ENCODE peak calls at places on chromosomes 4 and X, in nine cellular contexts. One of them, this sample, is unnamed.

GRCh38 chrX:153879741-153880439 is 6.1 kb downstream of the L1CAM start:
- DNase-seq in glutamatergic neuron: no peak
- DNase-seq in astrocyte of the spinal cord: no peak
- DNase-seq in lower lobe of right lung: no peak
- DNase-seq in IMR-90: no peak
- DNase-seq in heart right ventricle: no peak
- DNase-seq in cardiac muscle cell: no peak
- DNase-seq in stomach: no peak
- DNase-seq in GM23338: no peak
- DNase-seq in this sample: no peak

GRCh38 chr4:5618051-5619010 is 90.0 kb downstream of the EVC2 start:
- DNase-seq in glutamatergic neuron: no peak
- DNase-seq in astrocyte of the spinal cord: no peak
- DNase-seq in lower lobe of right lung: no peak
- DNase-seq in IMR-90: no peak
- DNase-seq in heart right ventricle: no peak
- DNase-seq in cardiac muscle cell: no peak
- DNase-seq in stomach: no peak
- DNase-seq in GM23338: no peak
- DNase-seq in this sample: no peak

GRCh38 chrX:20477836-20478532 is 211.3 kb upstream of the RPS6KA3 start:
- DNase-seq in glutamatergic neuron: no peak
- DNase-seq in astrocyte of the spinal cord: no peak
- DNase-seq in lower lobe of right lung: peak
- DNase-seq in IMR-90: no peak
- DNase-seq in heart right ventricle: no peak
- DNase-seq in cardiac muscle cell: no peak
- DNase-seq in stomach: no peak
- DNase-seq in GM23338: no peak
- DNase-seq in this sample: no peak

GRCh38 chrX:18272222-18272621 is 51.5 kb upstream of the BEND2 start:
- DNase-seq in glutamatergic neuron: no peak
- DNase-seq in astrocyte of the spinal cord: no peak
- DNase-seq in lower lobe of right lung: no peak
- DNase-seq in IMR-90: no peak
- DNase-seq in heart right ventricle: no peak
- DNase-seq in cardiac muscle cell: no peak
- DNase-seq in stomach: no peak
- DNase-seq in GM23338: no peak
- DNase-seq in this sample: no peak

GRCh38 chr4:19969492-19969891 is 282.2 kb upstream of the SLIT2 start:
- DNase-seq in glutamatergic neuron: no peak
- DNase-seq in astrocyte of the spinal cord: no peak
- DNase-seq in lower lobe of right lung: no peak
- DNase-seq in IMR-90: no peak
- DNase-seq in heart right ventricle: no peak
- DNase-seq in cardiac muscle cell: no peak
- DNase-seq in stomach: no peak
- DNase-seq in GM23338: peak
- DNase-seq in this sample: no peak

GRCh38 chrX:68114573-68115199 is 318.6 kb downstream of the OPHN1 start:
- DNase-seq in glutamatergic neuron: no peak
- DNase-seq in astrocyte of the spinal cord: peak
- DNase-seq in lower lobe of right lung: no peak
- DNase-seq in IMR-90: peak
- DNase-seq in heart right ventricle: no peak
- DNase-seq in cardiac muscle cell: peak
- DNase-seq in stomach: no peak
- DNase-seq in GM23338: no peak
- DNase-seq in this sample: peak

GRCh38 chr4:140826701-140827027 is 70.5 kb upstream of the TBC1D9 start:
- DNase-seq in glutamatergic neuron: no peak
- DNase-seq in astrocyte of the spinal cord: no peak
- DNase-seq in lower lobe of right lung: no peak
- DNase-seq in IMR-90: no peak
- DNase-seq in heart right ventricle: no peak
- DNase-seq in cardiac muscle cell: no peak
- DNase-seq in stomach: no peak
- DNase-seq in GM23338: no peak
- DNase-seq in this sample: no peak

GRCh38 chr4:40548256-40548655 is 81.4 kb downstream of the RBM47 start:
- DNase-seq in glutamatergic neuron: no peak
- DNase-seq in astrocyte of the spinal cord: peak
- DNase-seq in lower lobe of right lung: no peak
- DNase-seq in IMR-90: peak
- DNase-seq in heart right ventricle: no peak
- DNase-seq in cardiac muscle cell: peak
- DNase-seq in stomach: no peak
- DNase-seq in GM23338: no peak
- DNase-seq in this sample: peak

GRCh38 chr4:19844436-19844835 is 407.3 kb upstream of the SLIT2 start:
- DNase-seq in glutamatergic neuron: no peak
- DNase-seq in astrocyte of the spinal cord: peak
- DNase-seq in lower lobe of right lung: no peak
- DNase-seq in IMR-90: peak
- DNase-seq in heart right ventricle: peak
- DNase-seq in cardiac muscle cell: peak
- DNase-seq in stomach: no peak
- DNase-seq in GM23338: no peak
- DNase-seq in this sample: no peak

GRCh38 chr4:157012296-157012695 is 40.7 kb upstream of the PDGFC start:
- DNase-seq in glutamatergic neuron: no peak
- DNase-seq in astrocyte of the spinal cord: no peak
- DNase-seq in lower lobe of right lung: no peak
- DNase-seq in IMR-90: no peak
- DNase-seq in heart right ventricle: no peak
- DNase-seq in cardiac muscle cell: no peak
- DNase-seq in stomach: no peak
- DNase-seq in GM23338: no peak
- DNase-seq in this sample: no peak

GRCh38 chr4:157014621-157015591 is 43.3 kb upstream of the PDGFC start:
- DNase-seq in glutamatergic neuron: no peak
- DNase-seq in astrocyte of the spinal cord: peak
- DNase-seq in lower lobe of right lung: no peak
- DNase-seq in IMR-90: peak
- DNase-seq in heart right ventricle: no peak
- DNase-seq in cardiac muscle cell: peak
- DNase-seq in stomach: no peak
- DNase-seq in GM23338: peak
- DNase-seq in this sample: peak

GRCh38 chr4:157012781-157013180 is 41.2 kb upstream of the PDGFC start:
- DNase-seq in glutamatergic neuron: no peak
- DNase-seq in astrocyte of the spinal cord: peak
- DNase-seq in lower lobe of right lung: no peak
- DNase-seq in IMR-90: peak
- DNase-seq in heart right ventricle: no peak
- DNase-seq in cardiac muscle cell: peak
- DNase-seq in stomach: no peak
- DNase-seq in GM23338: no peak
- DNase-seq in this sample: peak

GRCh38 chr4:157013656-157014055 is 42.1 kb upstream of the PDGFC start:
- DNase-seq in glutamatergic neuron: no peak
- DNase-seq in astrocyte of the spinal cord: no peak
- DNase-seq in lower lobe of right lung: no peak
- DNase-seq in IMR-90: peak
- DNase-seq in heart right ventricle: no peak
- DNase-seq in cardiac muscle cell: peak
- DNase-seq in stomach: no peak
- DNase-seq in GM23338: no peak
- DNase-seq in this sample: peak

GRCh38 chr4:157010630-157011029 is 39.0 kb upstream of the PDGFC start:
- DNase-seq in glutamatergic neuron: no peak
- DNase-seq in astrocyte of the spinal cord: no peak
- DNase-seq in lower lobe of right lung: no peak
- DNase-seq in IMR-90: no peak
- DNase-seq in heart right ventricle: no peak
- DNase-seq in cardiac muscle cell: no peak
- DNase-seq in stomach: no peak
- DNase-seq in GM23338: no peak
- DNase-seq in this sample: no peak
- TF ChIP-seq CTCF in glutamatergic neuron: no peak
- TF ChIP-seq CTCF in astrocyte of the spinal cord: no peak
- TF ChIP-seq CTCF in lower lobe of right lung: no peak
- TF ChIP-seq CTCF in IMR-90: no peak
- TF ChIP-seq CTCF in heart right ventricle: no peak
- TF ChIP-seq CTCF in cardiac muscle cell: no peak
- TF ChIP-seq CTCF in stomach: no peak
- TF ChIP-seq CTCF in GM23338: no peak
- TF ChIP-seq CTCF in this sample: no peak

GRCh38 chr4:169372791-169373190 is 102.0 kb upstream of the SH3RF1 start:
- DNase-seq in glutamatergic neuron: no peak
- DNase-seq in astrocyte of the spinal cord: no peak
- DNase-seq in lower lobe of right lung: no peak
- DNase-seq in IMR-90: no peak
- DNase-seq in heart right ventricle: no peak
- DNase-seq in cardiac muscle cell: no peak
- DNase-seq in stomach: no peak
- DNase-seq in GM23338: no peak
- DNase-seq in this sample: no peak

GRCh38 chr4:169366821-169367220 is 96.1 kb upstream of the SH3RF1 start:
- DNase-seq in glutamatergic neuron: no peak
- DNase-seq in astrocyte of the spinal cord: no peak
- DNase-seq in lower lobe of right lung: no peak
- DNase-seq in IMR-90: no peak
- DNase-seq in heart right ventricle: no peak
- DNase-seq in cardiac muscle cell: no peak
- DNase-seq in stomach: no peak
- DNase-seq in GM23338: no peak
- DNase-seq in this sample: no peak

GRCh38 chr4:169369634-169370033 is 98.9 kb upstream of the SH3RF1 start:
- DNase-seq in glutamatergic neuron: no peak
- DNase-seq in astrocyte of the spinal cord: no peak
- DNase-seq in lower lobe of right lung: no peak
- DNase-seq in IMR-90: no peak
- DNase-seq in heart right ventricle: no peak
- DNase-seq in cardiac muscle cell: no peak
- DNase-seq in stomach: no peak
- DNase-seq in GM23338: peak
- DNase-seq in this sample: no peak
- TF ChIP-seq CTCF in glutamatergic neuron: no peak
- TF ChIP-seq CTCF in astrocyte of the spinal cord: no peak
- TF ChIP-seq CTCF in lower lobe of right lung: no peak
- TF ChIP-seq CTCF in IMR-90: no peak
- TF ChIP-seq CTCF in heart right ventricle: no peak
- TF ChIP-seq CTCF in cardiac muscle cell: no peak
- TF ChIP-seq CTCF in stomach: no peak
- TF ChIP-seq CTCF in GM23338: peak
- TF ChIP-seq CTCF in this sample: no peak

GRCh38 chr4:882646-883045 is 49.5 kb downstream of the GAK start:
- DNase-seq in glutamatergic neuron: no peak
- DNase-seq in astrocyte of the spinal cord: no peak
- DNase-seq in lower lobe of right lung: no peak
- DNase-seq in IMR-90: no peak
- DNase-seq in heart right ventricle: no peak
- DNase-seq in cardiac muscle cell: no peak
- DNase-seq in stomach: no peak
- DNase-seq in GM23338: no peak
- DNase-seq in this sample: no peak

GRCh38 chr4:881709-882108 is 50.4 kb downstream of the GAK start:
- DNase-seq in glutamatergic neuron: no peak
- DNase-seq in astrocyte of the spinal cord: no peak
- DNase-seq in lower lobe of right lung: no peak
- DNase-seq in IMR-90: no peak
- DNase-seq in heart right ventricle: no peak
- DNase-seq in cardiac muscle cell: no peak
- DNase-seq in stomach: no peak
- DNase-seq in GM23338: no peak
- DNase-seq in this sample: no peak

GRCh38 chr4:879730-880079 is 52.4 kb downstream of the GAK start:
- DNase-seq in glutamatergic neuron: no peak
- DNase-seq in astrocyte of the spinal cord: no peak
- DNase-seq in lower lobe of right lung: no peak
- DNase-seq in IMR-90: no peak
- DNase-seq in heart right ventricle: no peak
- DNase-seq in cardiac muscle cell: no peak
- DNase-seq in stomach: no peak
- DNase-seq in GM23338: no peak
- DNase-seq in this sample: no peak

GRCh38 chr4:878796-879729 is 53.1 kb downstream of the GAK start:
- DNase-seq in glutamatergic neuron: no peak
- DNase-seq in astrocyte of the spinal cord: no peak
- DNase-seq in lower lobe of right lung: no peak
- DNase-seq in IMR-90: no peak
- DNase-seq in heart right ventricle: no peak
- DNase-seq in cardiac muscle cell: no peak
- DNase-seq in stomach: no peak
- DNase-seq in GM23338: no peak
- DNase-seq in this sample: no peak

DNA sequence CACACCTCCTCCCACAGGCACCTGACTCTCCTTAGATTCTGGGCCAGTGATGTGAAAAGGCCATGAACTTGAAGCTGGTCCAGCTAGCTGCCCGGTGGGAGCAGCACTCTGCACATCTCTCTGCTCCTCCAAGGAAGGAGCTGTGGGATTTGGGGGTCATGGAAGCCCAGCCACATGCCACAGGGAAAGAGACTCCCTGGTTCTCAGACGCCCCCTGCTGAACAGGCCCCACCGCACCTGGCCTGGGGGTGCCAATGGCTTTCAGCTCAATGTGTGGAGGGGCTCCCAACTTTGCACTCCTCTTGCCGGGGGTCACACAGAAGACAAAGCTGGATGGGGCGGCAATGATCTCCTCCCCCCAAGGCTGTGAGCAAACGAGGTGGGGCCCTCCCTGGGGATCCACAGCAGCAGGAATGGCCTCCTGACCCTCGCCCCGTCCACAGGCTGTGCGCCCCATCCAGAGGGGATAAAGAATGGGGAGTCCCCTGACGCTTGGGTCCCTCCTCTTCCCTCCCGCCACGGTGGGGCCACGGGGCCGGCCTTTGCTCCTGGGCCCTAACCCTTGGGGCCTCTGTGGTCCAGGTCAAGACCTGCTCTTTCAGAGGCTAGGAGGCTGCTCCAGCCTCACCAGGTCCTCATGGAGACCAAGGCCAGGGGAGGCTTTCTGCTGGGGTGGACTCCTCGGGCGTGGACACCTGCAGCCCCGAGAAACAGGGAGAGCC is 51.3 kb downstream of the GAK start:
- DNase-seq in glutamatergic neuron: no peak
- DNase-seq in astrocyte of the spinal cord: no peak
- DNase-seq in lower lobe of right lung: no peak
- DNase-seq in IMR-90: no peak
- DNase-seq in heart right ventricle: no peak
- DNase-seq in cardiac muscle cell: no peak
- DNase-seq in stomach: no peak
- DNase-seq in GM23338: no peak
- DNase-seq in this sample: no peak
- TF ChIP-seq CTCF in glutamatergic neuron: no peak
- TF ChIP-seq CTCF in astrocyte of the spinal cord: no peak
- TF ChIP-seq CTCF in lower lobe of right lung: no peak
- TF ChIP-seq CTCF in IMR-90: no peak
- TF ChIP-seq CTCF in heart right ventricle: no peak
- TF ChIP-seq CTCF in cardiac muscle cell: no peak
- TF ChIP-seq CTCF in stomach: no peak
- TF ChIP-seq CTCF in GM23338: peak
- TF ChIP-seq CTCF in this sample: no peak

DNA sequence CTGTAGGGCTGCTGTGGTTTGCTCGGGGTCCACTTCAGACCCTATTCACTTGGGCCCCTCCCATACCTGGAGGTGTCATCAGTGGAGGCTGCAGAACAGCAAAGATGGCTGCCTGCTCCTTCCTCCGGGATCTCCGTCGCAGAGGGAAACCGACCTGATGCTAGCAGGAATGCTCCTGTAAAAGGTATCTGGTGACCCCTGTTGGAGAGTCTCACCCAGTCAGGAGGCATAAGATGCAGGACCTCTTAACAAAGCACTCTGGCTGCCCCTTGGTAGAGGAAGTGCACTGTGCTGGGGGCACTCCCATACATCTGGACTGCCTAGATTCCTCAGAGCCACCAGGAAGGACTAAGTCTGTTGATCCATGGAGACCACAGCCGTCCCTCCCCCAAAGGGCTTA is 296.9 kb downstream of the GRID2 start:
- DNase-seq in glutamatergic neuron: no peak
- DNase-seq in astrocyte of the spinal cord: no peak
- DNase-seq in lower lobe of right lung: no peak
- DNase-seq in IMR-90: no peak
- DNase-seq in heart right ventricle: no peak
- DNase-seq in cardiac muscle cell: no peak
- DNase-seq in stomach: no peak
- DNase-seq in GM23338: peak
- DNase-seq in this sample: no peak
- TF ChIP-seq CTCF in glutamatergic neuron: no peak
- TF ChIP-seq CTCF in astrocyte of the spinal cord: no peak
- TF ChIP-seq CTCF in lower lobe of right lung: no peak
- TF ChIP-seq CTCF in IMR-90: no peak
- TF ChIP-seq CTCF in heart right ventricle: no peak
- TF ChIP-seq CTCF in cardiac muscle cell: no peak
- TF ChIP-seq CTCF in stomach: no peak
- TF ChIP-seq CTCF in GM23338: peak
- TF ChIP-seq CTCF in this sample: no peak

This sample was measured in HFFc6.